ENCODE peak calls at places on chromosome 4, in five cellular contexts. T, J, H, I and G are unnamed samples.

GRCh38 chr4:77358315-77358928 is 201.4 kb downstream of the CCNG2 start:
- DNase-seq in T (peak), J (no peak), H (peak), I (peak), G (peak)

GRCh38 chr4:116357758-116358157 is 727.6 kb downstream of the TRAM1L1 start:
- DNase-seq in T (no peak), J (no peak), H (peak), I (no peak), G (no peak)

GRCh38 chr4:129264008-129264657 is 168.2 kb downstream of the C4orf33 start:
- DNase-seq in T (no peak), J (peak), H (no peak), I (no peak), G (no peak)

GRCh38 chr4:101806914-101807313 is 16.4 kb downstream of the BANK1 start:
- DNase-seq in T (no peak), J (peak), H (no peak), I (no peak), G (no peak)

GRCh38 chr4:185654965-185655554 is 119.8 kb upstream of the PDLIM3 start:
- DNase-seq in T (no peak), J (no peak), H (no peak), I (no peak), G (no peak)

GRCh38 chr4:185165605-185166063 is 22.6 kb downstream of the SLC25A4 start:
- DNase-seq in T (no peak), J (peak), H (no peak), I (no peak), G (no peak)

GRCh38 chr4:177227636-177228035 is 82.0 kb upstream of the NEIL3 start:
- DNase-seq in T (no peak), J (no peak), H (no peak), I (no peak), G (no peak)

GRCh38 chr4:118723369-118723768 is 38.2 kb downstream of the METTL14 start:
- DNase-seq in T (no peak), J (no peak), H (no peak), I (no peak), G (no peak)

GRCh38 chr4:37662861-37663390 is 23.2 kb downstream of the RELL1 start:
- DNase-seq in T (no peak), J (no peak), H (peak), I (no peak), G (peak)

GRCh38 chr4:23333946-23334878 is 555.6 kb downstream of the PPARGC1A start:
- DNase-seq in T (peak), J (peak), H (no peak), I (peak), G (no peak)

GRCh38 chr4:166675411-166675810 is 558.9 kb downstream of the SPOCK3 start:
- DNase-seq in T (no peak), J (no peak), H (no peak), I (no peak), G (no peak)

GRCh38 chr4:118957683-118958082 is 69.0 kb downstream of the SYNPO2 start:
- DNase-seq in T (no peak), J (no peak), H (no peak), I (no peak), G (no peak)

GRCh38 chr4:2790583-2791517 is 2.0 kb upstream of the SH3BP2 start:
- DNase-seq in T (peak), J (no peak), H (no peak), I (no peak), G (no peak)

GRCh38 chr4:22030321-22030720 is 81.7 kb upstream of the KCNIP4 start:
- DNase-seq in T (no peak), J (no peak), H (no peak), I (no peak), G (no peak)
- TF ChIP-seq ESRRA in T (no peak), J (no peak), H (no peak), I (no peak), G (no peak)

DNA sequence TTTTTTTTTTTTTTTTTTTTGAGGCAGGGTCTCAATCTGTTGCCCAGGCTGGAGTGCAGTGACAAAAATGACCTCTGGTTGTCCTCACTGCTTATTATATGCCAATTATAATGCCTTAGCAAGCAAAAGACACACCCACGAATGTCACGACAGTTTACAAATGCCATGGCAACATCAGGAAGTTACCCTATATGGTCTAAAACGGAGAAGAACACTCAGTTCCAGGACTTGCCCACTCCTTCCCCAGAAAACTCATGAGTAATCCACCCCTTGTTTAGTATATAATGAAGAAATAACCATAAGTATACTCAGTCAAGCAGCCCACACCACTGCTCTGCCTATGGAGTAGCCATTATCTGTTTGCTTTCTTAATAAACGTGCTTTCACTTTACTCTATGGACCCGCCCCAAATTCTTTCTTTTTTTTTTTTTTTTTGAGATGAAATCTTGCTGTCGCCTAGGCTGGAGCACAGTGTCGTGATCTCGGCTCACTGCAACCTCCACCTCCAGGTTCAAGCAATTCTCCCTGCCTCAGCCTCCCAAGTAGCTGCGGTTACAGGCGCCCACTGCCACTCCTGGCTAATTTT is 106.2 kb downstream of the SMIM20 start:
- DNase-seq in T (no peak), J (no peak), H (no peak), I (no peak), G (no peak)
- TF ChIP-seq ESRRA in T (no peak), J (no peak), H (no peak), I (no peak), G (no peak)

GRCh38 chr4:48021086-48021485 is 4.5 kb downstream of the NIPAL1 start:
- DNase-seq in T (no peak), J (no peak), H (no peak), I (no peak), G (no peak)
- TF ChIP-seq ESRRA in T (no peak), J (no peak), H (no peak), I (no peak), G (no peak)

GRCh38 chr4:160127211-160127610 is 1024.3 kb downstream of the RAPGEF2 start:
- DNase-seq in T (no peak), J (no peak), H (no peak), I (no peak), G (no peak)

GRCh38 chr4:160129439-160129838 is 1026.6 kb downstream of the RAPGEF2 start:
- DNase-seq in T (no peak), J (no peak), H (no peak), I (no peak), G (peak)
- TF ChIP-seq ESRRA in T (no peak), J (no peak), H (no peak), I (no peak), G (no peak)

GRCh38 chr4:28463184-28463690 is 1602.6 kb downstream of the STIM2 start:
- DNase-seq in T (no peak), J (no peak), H (no peak), I (no peak), G (no peak)
- TF ChIP-seq ESRRA in T (no peak), J (no peak), H (no peak), I (no peak), G (no peak)

GRCh38 chr4:41332666-41333065 is 75.9 kb downstream of the UCHL1 start:
- DNase-seq in T (no peak), J (no peak), H (no peak), I (no peak), G (no peak)

GRCh38 chr4:41339812-41340809 is 83.4 kb downstream of the UCHL1 start:
- DNase-seq in T (peak), J (no peak), H (no peak), I (no peak), G (peak)

GRCh38 chr4:41329361-41329760 is 72.6 kb downstream of the UCHL1 start:
- DNase-seq in T (no peak), J (no peak), H (no peak), I (no peak), G (no peak)

GRCh38 chr4:41331224-41331623 is 74.5 kb downstream of the UCHL1 start:
- DNase-seq in T (no peak), J (no peak), H (no peak), I (no peak), G (no peak)

DNA sequence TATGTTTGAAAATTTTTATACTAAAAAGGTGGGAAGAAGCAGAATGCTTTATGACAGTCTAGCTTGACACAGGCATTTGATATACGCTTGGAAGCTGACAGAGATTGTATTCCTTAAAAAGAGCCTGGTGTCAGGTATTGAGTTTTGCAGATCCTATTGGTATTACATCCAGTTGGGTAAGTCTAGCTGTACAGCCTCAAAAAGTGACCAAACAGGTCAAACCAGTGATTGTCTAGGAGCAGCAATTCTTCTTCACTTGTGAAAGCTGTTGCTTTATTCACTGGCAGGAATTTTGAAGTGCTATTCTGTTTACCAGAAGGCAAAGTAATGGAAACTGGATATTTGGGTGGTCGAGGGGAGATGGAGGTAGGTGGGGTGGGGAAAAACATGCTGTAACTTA is 77.5 kb downstream of the UCHL1 start:
- DNase-seq in T (no peak), J (no peak), H (no peak), I (no peak), G (no peak)
- TF ChIP-seq ESRRA in T (no peak), J (no peak), H (no peak), I (no peak), G (no peak)